ENCODE peak calls at places on chromosomes 3 and 15, in five cellular contexts. One of them, this sample, is unnamed.

GRCh38 chr3:159992601-159993000 is 4.0 kb downstream of the IL12A start:
- DNase-seq in ACHN: no peak
- DNase-seq in naive thymus-derived CD8-positive, alpha-beta T cell: no peak
- DNase-seq in endothelial cell: no peak
- DNase-seq in HEK293T: no peak
- DNase-seq in this sample: no peak

GRCh38 chr3:32124977-32125376 is 18.6 kb downstream of the GPD1L start:
- DNase-seq in naive thymus-derived CD8-positive, alpha-beta T cell: no peak
- DNase-seq in HEK293T: no peak
- DNase-seq in endothelial cell: no peak
- DNase-seq in ACHN: no peak
- DNase-seq in this sample: no peak

GRCh38 chr3:179726075-179726742 is 73.4 kb downstream of the USP13 start:
- DNase-seq in naive thymus-derived CD8-positive, alpha-beta T cell: no peak
- DNase-seq in endothelial cell: no peak
- DNase-seq in HEK293T: no peak
- DNase-seq in ACHN: no peak
- DNase-seq in this sample: no peak

GRCh38 chr3:42020681-42021307 is 58.9 kb upstream of the ULK4 start:
- DNase-seq in HEK293T: no peak
- DNase-seq in ACHN: peak; percentile 41
- DNase-seq in naive thymus-derived CD8-positive, alpha-beta T cell: no peak
- DNase-seq in endothelial cell: no peak
- DNase-seq in this sample: no peak

GRCh38 chr3:127792664-127793292 is 29.5 kb downstream of the MGLL start:
- DNase-seq in ACHN: peak; percentile 75
- DNase-seq in endothelial cell: no peak
- DNase-seq in naive thymus-derived CD8-positive, alpha-beta T cell: no peak
- DNase-seq in HEK293T: no peak
- DNase-seq in this sample: no peak

GRCh38 chr15:74835312-74835823 is 7.6 kb downstream of the ULK3 start:
- DNase-seq in HEK293T: peak; percentile 89
- DNase-seq in ACHN: peak; percentile 67
- DNase-seq in naive thymus-derived CD8-positive, alpha-beta T cell: peak; percentile 41
- DNase-seq in endothelial cell: peak; percentile 89
- DNase-seq in this sample: peak; percentile 24

GRCh38 chr15:78108300-78109084 is 16.1 kb downstream of the SH2D7 start:
- DNase-seq in endothelial cell: peak; percentile 87
- DNase-seq in naive thymus-derived CD8-positive, alpha-beta T cell: peak; percentile 84
- DNase-seq in HEK293T: peak; percentile 82
- DNase-seq in ACHN: peak; percentile 80
- DNase-seq in this sample: peak; percentile 76

GRCh38 chr3:194306109-194306686 is 44.9 kb downstream of the CPN2 start:
- DNase-seq in endothelial cell: peak; percentile 71
- DNase-seq in ACHN: no peak
- DNase-seq in HEK293T: no peak
- DNase-seq in naive thymus-derived CD8-positive, alpha-beta T cell: peak; percentile 41
- DNase-seq in this sample: peak; percentile 9

GRCh38 chr15:31332681-31333071 is 6.0 kb downstream of the KLF13 start:
- DNase-seq in endothelial cell: no peak
- DNase-seq in naive thymus-derived CD8-positive, alpha-beta T cell: no peak
- DNase-seq in HEK293T: no peak
- DNase-seq in ACHN: no peak
- DNase-seq in this sample: no peak

GRCh38 chr15:57306944-57307411 is 69.3 kb upstream of the CGNL1 start:
- DNase-seq in naive thymus-derived CD8-positive, alpha-beta T cell: no peak
- DNase-seq in endothelial cell: no peak
- DNase-seq in ACHN: no peak
- DNase-seq in HEK293T: peak; percentile 18
- DNase-seq in this sample: no peak

GRCh38 chr15:67184208-67184925 is 70.1 kb downstream of the AAGAB start:
- DNase-seq in endothelial cell: no peak
- DNase-seq in naive thymus-derived CD8-positive, alpha-beta T cell: no peak
- DNase-seq in ACHN: no peak
- DNase-seq in HEK293T: no peak
- DNase-seq in this sample: no peak

GRCh38 chr15:66952756-66953522 is 112.5 kb upstream of the SMAD3 start:
- DNase-seq in ACHN: no peak
- DNase-seq in naive thymus-derived CD8-positive, alpha-beta T cell: no peak
- DNase-seq in HEK293T: no peak
- DNase-seq in endothelial cell: no peak
- DNase-seq in this sample: no peak

GRCh38 chr3:78629544-78629943 is 1138.3 kb downstream of the ROBO1 start:
- DNase-seq in endothelial cell: no peak
- DNase-seq in HEK293T: no peak
- DNase-seq in ACHN: no peak
- DNase-seq in naive thymus-derived CD8-positive, alpha-beta T cell: no peak
- DNase-seq in this sample: no peak

GRCh38 chr3:125324341-125324740 is 50.8 kb downstream of the ZNF148 start:
- DNase-seq in ACHN: no peak
- DNase-seq in endothelial cell: no peak
- DNase-seq in naive thymus-derived CD8-positive, alpha-beta T cell: no peak
- DNase-seq in HEK293T: no peak
- DNase-seq in this sample: no peak

GRCh38 chr3:37601832-37602231 is 259.8 kb upstream of the CTDSPL start:
- DNase-seq in ACHN: no peak
- DNase-seq in endothelial cell: no peak
- DNase-seq in HEK293T: no peak
- DNase-seq in naive thymus-derived CD8-positive, alpha-beta T cell: no peak
- DNase-seq in this sample: no peak

GRCh38 chr15:52208306-52208946 is 17.2 kb upstream of the GNB5 start:
- DNase-seq in HEK293T: peak; percentile 71
- DNase-seq in endothelial cell: peak; percentile 84
- DNase-seq in ACHN: peak; percentile 68
- DNase-seq in naive thymus-derived CD8-positive, alpha-beta T cell: peak; percentile 66
- DNase-seq in this sample: peak; percentile 56

GRCh38 chr15:64344651-64345262 is 11.2 kb downstream of the CSNK1G1 start:
- DNase-seq in ACHN: no peak
- DNase-seq in HEK293T: no peak
- DNase-seq in naive thymus-derived CD8-positive, alpha-beta T cell: no peak
- DNase-seq in endothelial cell: no peak
- DNase-seq in this sample: no peak

GRCh38 chr3:16653712-16654111 is 48.5 kb upstream of the DAZL start:
- DNase-seq in HEK293T: no peak
- DNase-seq in endothelial cell: no peak
- DNase-seq in naive thymus-derived CD8-positive, alpha-beta T cell: no peak
- DNase-seq in ACHN: no peak
- DNase-seq in this sample: no peak

GRCh38 chr15:47027322-47027946 is 689.9 kb upstream of the SEMA6D start:
- DNase-seq in ACHN: no peak
- DNase-seq in naive thymus-derived CD8-positive, alpha-beta T cell: no peak
- DNase-seq in HEK293T: no peak
- DNase-seq in endothelial cell: no peak
- DNase-seq in this sample: no peak

GRCh38 chr15:68411735-68412134 is 20.2 kb downstream of the ITGA11 start:
- DNase-seq in HEK293T: no peak
- DNase-seq in naive thymus-derived CD8-positive, alpha-beta T cell: no peak
- DNase-seq in endothelial cell: no peak
- DNase-seq in ACHN: no peak
- DNase-seq in this sample: no peak

GRCh38 chr3:17013050-17013449 is 128.3 kb downstream of the PLCL2 start:
- DNase-seq in naive thymus-derived CD8-positive, alpha-beta T cell: no peak
- DNase-seq in HEK293T: no peak
- DNase-seq in ACHN: peak; percentile 17
- DNase-seq in endothelial cell: no peak
- DNase-seq in this sample: no peak

GRCh38 chr3:55885721-55886120 is 398.6 kb upstream of the WNT5A start:
- DNase-seq in HEK293T: no peak
- DNase-seq in naive thymus-derived CD8-positive, alpha-beta T cell: no peak
- DNase-seq in endothelial cell: no peak
- DNase-seq in ACHN: peak; percentile 7
- DNase-seq in this sample: no peak

GRCh38 chr3:12179441-12179840 is 20.7 kb upstream of the TIMP4 start:
- DNase-seq in ACHN: no peak
- DNase-seq in endothelial cell: no peak
- DNase-seq in HEK293T: no peak
- DNase-seq in naive thymus-derived CD8-positive, alpha-beta T cell: no peak
- DNase-seq in this sample: no peak

GRCh38 chr3:188151438-188151837 is 2.5 kb upstream of the LPP start:
- DNase-seq in HEK293T: no peak
- DNase-seq in naive thymus-derived CD8-positive, alpha-beta T cell: no peak
- DNase-seq in ACHN: no peak
- DNase-seq in endothelial cell: no peak
- DNase-seq in this sample: no peak

GRCh38 chr3:146052791-146053310 is 108.1 kb downstream of the PLOD2 start:
- DNase-seq in endothelial cell: no peak
- DNase-seq in ACHN: no peak
- DNase-seq in naive thymus-derived CD8-positive, alpha-beta T cell: no peak
- DNase-seq in HEK293T: no peak
- DNase-seq in this sample: no peak

GRCh38 chr3:156681003-156681402 is 6.6 kb downstream of the TIPARP start:
- DNase-seq in naive thymus-derived CD8-positive, alpha-beta T cell: no peak
- DNase-seq in HEK293T: no peak
- DNase-seq in endothelial cell: peak; percentile 13
- DNase-seq in ACHN: peak; percentile 26
- DNase-seq in this sample: no peak

GRCh38 chr15:100758554-100758953 is 121.1 kb upstream of the ALDH1A3 start:
- DNase-seq in naive thymus-derived CD8-positive, alpha-beta T cell: no peak
- DNase-seq in endothelial cell: no peak
- DNase-seq in HEK293T: no peak
- DNase-seq in ACHN: no peak
- DNase-seq in this sample: no peak

GRCh38 chr3:93855406-93855805 is 118.3 kb downstream of the PROS1 start:
- DNase-seq in endothelial cell: no peak
- DNase-seq in naive thymus-derived CD8-positive, alpha-beta T cell: no peak
- DNase-seq in HEK293T: no peak
- DNase-seq in ACHN: no peak
- DNase-seq in this sample: no peak

GRCh38 chr3:15273214-15273613 is 59.2 kb downstream of the SH3BP5 start:
- DNase-seq in naive thymus-derived CD8-positive, alpha-beta T cell: no peak
- DNase-seq in endothelial cell: no peak
- DNase-seq in ACHN: no peak
- DNase-seq in HEK293T: no peak
- DNase-seq in this sample: no peak

GRCh38 chr3:36784012-36784763 is 19.8 kb upstream of the DCLK3 start:
- DNase-seq in ACHN: no peak
- DNase-seq in endothelial cell: no peak
- DNase-seq in naive thymus-derived CD8-positive, alpha-beta T cell: no peak
- DNase-seq in HEK293T: no peak
- DNase-seq in this sample: no peak

GRCh38 chr3:140421884-140422283 is 256.0 kb upstream of the TRIM42 start:
- DNase-seq in endothelial cell: no peak
- DNase-seq in ACHN: no peak
- DNase-seq in HEK293T: no peak
- DNase-seq in naive thymus-derived CD8-positive, alpha-beta T cell: no peak
- DNase-seq in this sample: no peak

GRCh38 chr3:53680026-53680425 is 166.2 kb downstream of the CHDH start:
- DNase-seq in HEK293T: no peak
- DNase-seq in ACHN: no peak
- DNase-seq in endothelial cell: no peak
- DNase-seq in naive thymus-derived CD8-positive, alpha-beta T cell: no peak
- DNase-seq in this sample: no peak

This sample was measured in effector CD8-positive, alpha-beta T cell.